ENCODE peak calls at places on chromosomes 7 and 10, in six cellular contexts. C is hypothalamus, N is H7, H is left kidney, T is astrocyte of the cerebellum, D is neuronal stem cell. R is an unnamed sample.

GRCh38 chr7:106623846-106624245 is 37.1 kb downstream of the CCDC71L start:
- DNase-seq in C (no peak), N (no peak), H (no peak), T (no peak), D (no peak), R (peak; percentile 85)

GRCh38 chr10:43871004-43871439 is 222.3 kb upstream of the ZNF32 start:
- DNase-seq in C (no peak), N (no peak), H (no peak), T (no peak), D (no peak), R (no peak)

GRCh38 chr10:90458054-90458453 is 399.8 kb downstream of the HTR7 start:
- DNase-seq in C (no peak), N (no peak), H (no peak), T (no peak), D (no peak), R (peak; percentile 14)

GRCh38 chr7:142384508-142384922 is 126.7 kb upstream of the PRSS58 start:
- DNase-seq in C (no peak), N (no peak), H (no peak), T (peak; percentile 6), D (no peak), R (peak; percentile 34)

GRCh38 chr7:38453187-38453586 is 178.0 kb downstream of the AMPH start:
- DNase-seq in C (no peak), N (no peak), H (peak; percentile 30), T (no peak), D (no peak), R (no peak)

GRCh38 chr7:100167912-100168323 is 499 bp downstream of the GAL3ST4 start:
- DNase-seq in C (no peak), N (no peak), H (peak; percentile 54), T (no peak), D (no peak), R (no peak)

GRCh38 chr10:123301077-123301875 is 147.1 kb downstream of the BUB3 start:
- DNase-seq in C (no peak), N (peak; percentile 38), H (peak; percentile 85), T (no peak), D (no peak), R (peak; percentile 16)

GRCh38 chr7:105327201-105327600 is 61.5 kb downstream of the SRPK2 start:
- DNase-seq in C (no peak), N (no peak), H (no peak), T (no peak), D (no peak), R (no peak)

GRCh38 chr10:102927311-102928010 is 9.4 kb downstream of the CNNM2 start:
- DNase-seq in C (no peak), N (no peak), H (no peak), T (no peak), D (no peak), R (no peak)

GRCh38 chr7:56083150-56083785 is 9.5 kb downstream of the PHKG1 start:
- DNase-seq in C (no peak), N (no peak), H (peak; percentile 38), T (no peak), D (no peak), R (no peak)

GRCh38 chr10:68542046-68542445 is 14.7 kb upstream of the SLC25A16 start:
- DNase-seq in C (no peak), N (no peak), H (no peak), T (no peak), D (no peak), R (peak; percentile 31)

GRCh38 chr10:1142596-1142995 is 86.4 kb downstream of the WDR37 start:
- DNase-seq in C (no peak), N (no peak), H (no peak), T (no peak), D (no peak), R (no peak)

GRCh38 chr7:128322040-128322643 is 21.6 kb downstream of the RBM28 start:
- DNase-seq in C (no peak), N (peak; percentile 38), H (peak; percentile 60), T (peak; percentile 27), D (no peak), R (peak; percentile 28)

GRCh38 chr7:9983048-9983447 is 990.6 kb upstream of the PHF14 start:
- DNase-seq in C (no peak), N (no peak), H (no peak), T (no peak), D (no peak), R (no peak)

GRCh38 chr7:108613147-108613948 is 43.7 kb downstream of the DNAJB9 start:
- DNase-seq in C (no peak), N (no peak), H (peak; percentile 73), T (peak; percentile 26), D (peak; percentile 52), R (peak; percentile 16)

GRCh38 chr10:11110499-11110898 is 92.8 kb downstream of the CELF2 start:
- DNase-seq in C (no peak), N (no peak), H (peak; percentile 71), T (no peak), D (no peak), R (no peak)

GRCh38 chr10:60495357-60495756 is 105.7 kb upstream of the ANK3 start:
- DNase-seq in C (no peak), N (no peak), H (no peak), T (peak; percentile 31), D (peak; percentile 1), R (no peak)

GRCh38 chr10:14904316-14904732 is 25.7 kb downstream of the SUV39H2 start:
- DNase-seq in C (no peak), N (peak; percentile 25), H (peak; percentile 49), T (no peak), D (no peak), R (peak; percentile 12)

GRCh38 chr10:84264611-84265141 is 19.8 kb downstream of the RGR start:
- DNase-seq in C (peak; percentile 23), N (peak; percentile 77), H (peak; percentile 77), T (peak; percentile 36), D (peak; percentile 61), R (peak; percentile 85)

GRCh38 chr10:13453896-13454295 is 74.9 kb downstream of the BEND7 start:
- DNase-seq in C (no peak), N (peak; percentile 65), H (no peak), T (no peak), D (no peak), R (no peak)